ENCODE peak calls at places on chromosomes 6 and 20, in four cellular contexts. One of them, this sample, is unnamed.

GRCh38 chr6:149961728-149962425 is 1.9 kb upstream of the ULBP1 start:
- DNase-seq in kidney epithelial cell: no peak
- DNase-seq in mesendoderm: peak
- DNase-seq in stimulated activated CD8-positive, alpha-beta memory T cell treated with anti-CD3 and anti-CD28 coated beads, Interleukin-15, amount 100 ng/mL, for 1 hour: no peak
- DNase-seq in this sample: no peak

GRCh38 chr20:58219342-58219700 is 9.1 kb downstream of the ANKRD60 start:
- DNase-seq in stimulated activated CD8-positive, alpha-beta memory T cell treated with anti-CD3 and anti-CD28 coated beads, Interleukin-15, amount 100 ng/mL, for 1 hour: no peak
- DNase-seq in mesendoderm: no peak
- DNase-seq in kidney epithelial cell: no peak
- DNase-seq in this sample: no peak

GRCh38 chr6:57267586-57268293 is 45.6 kb upstream of the RAB23 start:
- DNase-seq in stimulated activated CD8-positive, alpha-beta memory T cell treated with anti-CD3 and anti-CD28 coated beads, Interleukin-15, amount 100 ng/mL, for 1 hour: peak
- DNase-seq in kidney epithelial cell: peak
- DNase-seq in mesendoderm: peak
- DNase-seq in this sample: no peak

GRCh38 chr20:699811-700338 is 24.3 kb upstream of the SCRT2 start:
- DNase-seq in stimulated activated CD8-positive, alpha-beta memory T cell treated with anti-CD3 and anti-CD28 coated beads, Interleukin-15, amount 100 ng/mL, for 1 hour: no peak
- DNase-seq in mesendoderm: peak
- DNase-seq in kidney epithelial cell: no peak
- DNase-seq in this sample: no peak

GRCh38 chr20:62239278-62239879 is 1.1 kb downstream of the OSBPL2 start:
- DNase-seq in stimulated activated CD8-positive, alpha-beta memory T cell treated with anti-CD3 and anti-CD28 coated beads, Interleukin-15, amount 100 ng/mL, for 1 hour: no peak
- DNase-seq in kidney epithelial cell: no peak
- DNase-seq in mesendoderm: no peak
- DNase-seq in this sample: no peak

GRCh38 chr6:168060521-168060931 is 18.5 kb downstream of the FRMD1 start:
- DNase-seq in kidney epithelial cell: peak
- DNase-seq in stimulated activated CD8-positive, alpha-beta memory T cell treated with anti-CD3 and anti-CD28 coated beads, Interleukin-15, amount 100 ng/mL, for 1 hour: no peak
- DNase-seq in mesendoderm: peak
- DNase-seq in this sample: no peak

GRCh38 chr6:25309886-25310285 is 30.7 kb downstream of the CARMIL1 start:
- DNase-seq in kidney epithelial cell: no peak
- DNase-seq in stimulated activated CD8-positive, alpha-beta memory T cell treated with anti-CD3 and anti-CD28 coated beads, Interleukin-15, amount 100 ng/mL, for 1 hour: no peak
- DNase-seq in mesendoderm: no peak
- DNase-seq in this sample: no peak

GRCh38 chr6:135012764-135013163 is 41.9 kb downstream of the HBS1L start:
- DNase-seq in mesendoderm: peak
- DNase-seq in stimulated activated CD8-positive, alpha-beta memory T cell treated with anti-CD3 and anti-CD28 coated beads, Interleukin-15, amount 100 ng/mL, for 1 hour: no peak
- DNase-seq in kidney epithelial cell: no peak
- DNase-seq in this sample: no peak

GRCh38 chr6:4848382-4849068 is 72.3 kb downstream of the CDYL start:
- DNase-seq in kidney epithelial cell: no peak
- DNase-seq in stimulated activated CD8-positive, alpha-beta memory T cell treated with anti-CD3 and anti-CD28 coated beads, Interleukin-15, amount 100 ng/mL, for 1 hour: no peak
- DNase-seq in mesendoderm: peak
- DNase-seq in this sample: no peak

GRCh38 chr6:137827977-137828815 is 38.9 kb upstream of the TNFAIP3 start:
- DNase-seq in stimulated activated CD8-positive, alpha-beta memory T cell treated with anti-CD3 and anti-CD28 coated beads, Interleukin-15, amount 100 ng/mL, for 1 hour: no peak
- DNase-seq in mesendoderm: no peak
- DNase-seq in kidney epithelial cell: no peak
- DNase-seq in this sample: no peak

GRCh38 chr20:9515211-9515580 is 806 bp downstream of the LAMP5 start:
- DNase-seq in mesendoderm: no peak
- DNase-seq in stimulated activated CD8-positive, alpha-beta memory T cell treated with anti-CD3 and anti-CD28 coated beads, Interleukin-15, amount 100 ng/mL, for 1 hour: no peak
- DNase-seq in kidney epithelial cell: no peak
- DNase-seq in this sample: no peak

GRCh38 chr6:27668442-27669275 is 195.8 kb upstream of the ZNF184 start:
- DNase-seq in mesendoderm: peak
- DNase-seq in stimulated activated CD8-positive, alpha-beta memory T cell treated with anti-CD3 and anti-CD28 coated beads, Interleukin-15, amount 100 ng/mL, for 1 hour: no peak
- DNase-seq in kidney epithelial cell: no peak
- DNase-seq in this sample: no peak

GRCh38 chr6:28393912-28394662 is 5.5 kb downstream of the ZSCAN12 start:
- DNase-seq in stimulated activated CD8-positive, alpha-beta memory T cell treated with anti-CD3 and anti-CD28 coated beads, Interleukin-15, amount 100 ng/mL, for 1 hour: no peak
- DNase-seq in mesendoderm: peak
- DNase-seq in kidney epithelial cell: no peak
- DNase-seq in this sample: no peak

GRCh38 chr20:17808357-17808756 is 108.6 kb downstream of the BANF2 start:
- DNase-seq in kidney epithelial cell: no peak
- DNase-seq in mesendoderm: no peak
- DNase-seq in stimulated activated CD8-positive, alpha-beta memory T cell treated with anti-CD3 and anti-CD28 coated beads, Interleukin-15, amount 100 ng/mL, for 1 hour: no peak
- DNase-seq in this sample: no peak

GRCh38 chr6:44011350-44011925 is 115.8 kb downstream of the MRPL14 start:
- DNase-seq in stimulated activated CD8-positive, alpha-beta memory T cell treated with anti-CD3 and anti-CD28 coated beads, Interleukin-15, amount 100 ng/mL, for 1 hour: no peak
- DNase-seq in mesendoderm: no peak
- DNase-seq in kidney epithelial cell: peak
- DNase-seq in this sample: no peak

GRCh38 chr20:37356961-37357371 is 11.0 kb downstream of the SRC start:
- DNase-seq in kidney epithelial cell: no peak
- DNase-seq in mesendoderm: no peak
- DNase-seq in stimulated activated CD8-positive, alpha-beta memory T cell treated with anti-CD3 and anti-CD28 coated beads, Interleukin-15, amount 100 ng/mL, for 1 hour: no peak
- DNase-seq in this sample: no peak

GRCh38 chr6:101883398-101883975 is 490.0 kb downstream of the GRIK2 start:
- DNase-seq in mesendoderm: no peak
- DNase-seq in stimulated activated CD8-positive, alpha-beta memory T cell treated with anti-CD3 and anti-CD28 coated beads, Interleukin-15, amount 100 ng/mL, for 1 hour: no peak
- DNase-seq in kidney epithelial cell: no peak
- DNase-seq in this sample: no peak

GRCh38 chr6:125201961-125202729 is 48.6 kb downstream of the TPD52L1 start:
- DNase-seq in stimulated activated CD8-positive, alpha-beta memory T cell treated with anti-CD3 and anti-CD28 coated beads, Interleukin-15, amount 100 ng/mL, for 1 hour: no peak
- DNase-seq in mesendoderm: peak
- DNase-seq in kidney epithelial cell: peak
- DNase-seq in this sample: no peak

GRCh38 chr6:88650029-88650619 is 313.3 kb downstream of the RNGTT start:
- DNase-seq in kidney epithelial cell: peak
- DNase-seq in stimulated activated CD8-positive, alpha-beta memory T cell treated with anti-CD3 and anti-CD28 coated beads, Interleukin-15, amount 100 ng/mL, for 1 hour: no peak
- DNase-seq in mesendoderm: no peak
- DNase-seq in this sample: no peak

GRCh38 chr20:48374986-48375715 is 452.6 kb downstream of the PREX1 start:
- DNase-seq in kidney epithelial cell: no peak
- DNase-seq in stimulated activated CD8-positive, alpha-beta memory T cell treated with anti-CD3 and anti-CD28 coated beads, Interleukin-15, amount 100 ng/mL, for 1 hour: no peak
- DNase-seq in mesendoderm: no peak
- DNase-seq in this sample: peak

GRCh38 chr6:105814745-105815536 is 271.2 kb upstream of the PRDM1 start:
- DNase-seq in mesendoderm: peak
- DNase-seq in kidney epithelial cell: no peak
- DNase-seq in stimulated activated CD8-positive, alpha-beta memory T cell treated with anti-CD3 and anti-CD28 coated beads, Interleukin-15, amount 100 ng/mL, for 1 hour: no peak
- DNase-seq in this sample: no peak

GRCh38 chr20:39269031-39269461 is 306.9 kb downstream of the DHX35 start:
- DNase-seq in stimulated activated CD8-positive, alpha-beta memory T cell treated with anti-CD3 and anti-CD28 coated beads, Interleukin-15, amount 100 ng/mL, for 1 hour: no peak
- DNase-seq in kidney epithelial cell: no peak
- DNase-seq in mesendoderm: peak
- DNase-seq in this sample: no peak

GRCh38 chr20:7742479-7742878 is 197.8 kb downstream of the HAO1 start:
- DNase-seq in kidney epithelial cell: no peak
- DNase-seq in mesendoderm: no peak
- DNase-seq in stimulated activated CD8-positive, alpha-beta memory T cell treated with anti-CD3 and anti-CD28 coated beads, Interleukin-15, amount 100 ng/mL, for 1 hour: no peak
- DNase-seq in this sample: no peak

GRCh38 chr6:155623450-155624178 is 168.0 kb upstream of the NOX3 start:
- DNase-seq in kidney epithelial cell: no peak
- DNase-seq in stimulated activated CD8-positive, alpha-beta memory T cell treated with anti-CD3 and anti-CD28 coated beads, Interleukin-15, amount 100 ng/mL, for 1 hour: no peak
- DNase-seq in mesendoderm: peak
- DNase-seq in this sample: no peak

GRCh38 chr6:168035661-168036616 is 38.5 kb downstream of the KIF25 start:
- DNase-seq in kidney epithelial cell: no peak
- DNase-seq in mesendoderm: peak
- DNase-seq in stimulated activated CD8-positive, alpha-beta memory T cell treated with anti-CD3 and anti-CD28 coated beads, Interleukin-15, amount 100 ng/mL, for 1 hour: no peak
- DNase-seq in this sample: no peak

GRCh38 chr20:24314053-24314452 is 155.4 kb upstream of the SYNDIG1 start:
- DNase-seq in kidney epithelial cell: no peak
- DNase-seq in mesendoderm: no peak
- DNase-seq in stimulated activated CD8-positive, alpha-beta memory T cell treated with anti-CD3 and anti-CD28 coated beads, Interleukin-15, amount 100 ng/mL, for 1 hour: no peak
- DNase-seq in this sample: no peak

GRCh38 chr20:61903575-61904340 is 161.9 kb downstream of the TAF4 start:
- DNase-seq in mesendoderm: no peak
- DNase-seq in stimulated activated CD8-positive, alpha-beta memory T cell treated with anti-CD3 and anti-CD28 coated beads, Interleukin-15, amount 100 ng/mL, for 1 hour: no peak
- DNase-seq in kidney epithelial cell: no peak
- DNase-seq in this sample: no peak

GRCh38 chr6:168097221-168097620 is 18.2 kb upstream of the FRMD1 start:
- DNase-seq in stimulated activated CD8-positive, alpha-beta memory T cell treated with anti-CD3 and anti-CD28 coated beads, Interleukin-15, amount 100 ng/mL, for 1 hour: no peak
- DNase-seq in kidney epithelial cell: no peak
- DNase-seq in mesendoderm: no peak
- DNase-seq in this sample: no peak

GRCh38 chr6:106973841-106974336 is 640 bp downstream of the CD24 start:
- DNase-seq in stimulated activated CD8-positive, alpha-beta memory T cell treated with anti-CD3 and anti-CD28 coated beads, Interleukin-15, amount 100 ng/mL, for 1 hour: no peak
- DNase-seq in kidney epithelial cell: no peak
- DNase-seq in mesendoderm: peak
- DNase-seq in this sample: no peak

GRCh38 chr6:136609878-136610706 is 59.9 kb upstream of the MAP7 start:
- DNase-seq in kidney epithelial cell: peak
- DNase-seq in stimulated activated CD8-positive, alpha-beta memory T cell treated with anti-CD3 and anti-CD28 coated beads, Interleukin-15, amount 100 ng/mL, for 1 hour: no peak
- DNase-seq in mesendoderm: peak
- DNase-seq in this sample: no peak

GRCh38 chr20:34886122-34886521 is 9.7 kb downstream of the ACSS2 start:
- DNase-seq in kidney epithelial cell: no peak
- DNase-seq in stimulated activated CD8-positive, alpha-beta memory T cell treated with anti-CD3 and anti-CD28 coated beads, Interleukin-15, amount 100 ng/mL, for 1 hour: no peak
- DNase-seq in mesendoderm: no peak
- DNase-seq in this sample: no peak

GRCh38 chr6:158781692-158782373 is 37.3 kb downstream of the EZR start:
- DNase-seq in stimulated activated CD8-positive, alpha-beta memory T cell treated with anti-CD3 and anti-CD28 coated beads, Interleukin-15, amount 100 ng/mL, for 1 hour: no peak
- DNase-seq in kidney epithelial cell: no peak
- DNase-seq in mesendoderm: no peak
- DNase-seq in this sample: no peak

GRCh38 chr6:4607026-4607704 is 169.0 kb upstream of the CDYL start:
- DNase-seq in kidney epithelial cell: peak
- DNase-seq in mesendoderm: no peak
- DNase-seq in stimulated activated CD8-positive, alpha-beta memory T cell treated with anti-CD3 and anti-CD28 coated beads, Interleukin-15, amount 100 ng/mL, for 1 hour: no peak
- DNase-seq in this sample: no peak

GRCh38 chr6:108260126-108260808 is 573 bp downstream of the SNX3 start:
- DNase-seq in kidney epithelial cell: no peak
- DNase-seq in mesendoderm: peak
- DNase-seq in stimulated activated CD8-positive, alpha-beta memory T cell treated with anti-CD3 and anti-CD28 coated beads, Interleukin-15, amount 100 ng/mL, for 1 hour: peak
- DNase-seq in this sample: no peak

GRCh38 chr6:72464791-72465691 is 156.8 kb upstream of the KCNQ5 start:
- DNase-seq in stimulated activated CD8-positive, alpha-beta memory T cell treated with anti-CD3 and anti-CD28 coated beads, Interleukin-15, amount 100 ng/mL, for 1 hour: no peak
- DNase-seq in kidney epithelial cell: peak
- DNase-seq in mesendoderm: peak
- DNase-seq in this sample: no peak